ENCODE peak calls at places on chromosome 12, in four cellular contexts. L is iPS-NIHi11; U is skeletal muscle cell; Q is activated T-helper 9 cell treated with anti-CD3 and anti-CD28 coated beads, Interleukin-2, amount 50 U/mL, for 16 hours. A is an unnamed sample.

GRCh38 chr12:76346798-76347420 is 1.3 kb downstream of the BBS10 start:
- DNase-seq in L (no peak), U (peak), Q (no peak), A (no peak)

GRCh38 chr12:114190971-114191370 is 215.0 kb downstream of the TBX5 start:
- DNase-seq in L (no peak), U (no peak), Q (no peak), A (no peak)

GRCh38 chr12:108218911-108219310 is 89.8 kb downstream of the WSCD2 start:
- DNase-seq in L (no peak), U (no peak), Q (no peak), A (no peak)

GRCh38 chr12:117047810-117048584 is 51.2 kb downstream of the TESC start:
- DNase-seq in L (peak), U (no peak), Q (no peak), A (no peak)

GRCh38 chr12:62895351-62895750 is 39.6 kb downstream of the PPM1H start:
- DNase-seq in L (no peak), U (no peak), Q (no peak), A (no peak)

GRCh38 chr12:93500201-93500600 is 32.9 kb downstream of the MRPL42 start:
- DNase-seq in L (no peak), U (no peak), Q (no peak), A (no peak)

GRCh38 chr12:4562034-4562657 is at the start of gene DYRK4:
- DNase-seq in L (peak), U (peak), Q (no peak), A (no peak)

GRCh38 chr12:112537710-112538396 is 119.1 kb downstream of the PTPN11 start:
- DNase-seq in L (peak), U (no peak), Q (no peak), A (no peak)

GRCh38 chr12:11650279-11650696 is 814 bp downstream of the ETV6 start:
- DNase-seq in L (no peak), U (no peak), Q (peak), A (no peak)

GRCh38 chr12:124273630-124274029 is 21.3 kb upstream of the RFLNA start:
- DNase-seq in L (peak), U (no peak), Q (no peak), A (no peak)

GRCh38 chr12:113500662-113501435 is 29.2 kb upstream of the LHX5 start:
- DNase-seq in L (peak), U (no peak), Q (no peak), A (no peak)

GRCh38 chr12:123035841-123036240 is 55.4 kb downstream of the ARL6IP4 start:
- DNase-seq in L (no peak), U (no peak), Q (no peak), A (no peak)

GRCh38 chr12:6854036-6854435 is 2.1 kb downstream of the USP5 start:
- DNase-seq in L (no peak), U (no peak), Q (no peak), A (no peak)

GRCh38 chr12:49279706-49280159 is 14.9 kb downstream of the TUBA1C start:
- DNase-seq in L (peak), U (no peak), Q (no peak), A (no peak)

GRCh38 chr12:40248585-40249297 is 23.9 kb downstream of the LRRK2 start:
- DNase-seq in L (no peak), U (no peak), Q (no peak), A (no peak)

GRCh38 chr12:95694148-95694547 is 96.4 kb downstream of the NTN4 start:
- DNase-seq in L (no peak), U (no peak), Q (no peak), A (no peak)

GRCh38 chr12:6336859-6337744 is 4.8 kb downstream of the TNFRSF1A start:
- DNase-seq in L (no peak), U (no peak), Q (peak), A (peak)

GRCh38 chr12:26823391-26823790 is 9.6 kb downstream of the ITPR2 start:
- DNase-seq in L (no peak), U (no peak), Q (no peak), A (no peak)

GRCh38 chr12:118356809-118357326 is 15.8 kb downstream of the TAOK3 start:
- DNase-seq in L (no peak), U (peak), Q (no peak), A (no peak)

GRCh38 chr12:11978985-11979384 is 91.8 kb upstream of the BCL2L14 start:
- DNase-seq in L (no peak), U (no peak), Q (no peak), A (no peak)